ENCODE peak calls at places on chromosomes 5 and 9, in seven cellular contexts. B, G, W, O, C, J and Q are unnamed samples.

GRCh38 chr5:78600656-78601452 is 47.7 kb downstream of the LHFPL2 start:
- DNase-seq in G (no peak), O (no peak), W (no peak), C (no peak), J (peak; percentile 29), B (no peak), Q (no peak)

GRCh38 chr9:34171753-34172535 is 6.9 kb upstream of the UBAP1 start:
- DNase-seq in B (no peak), C (no peak), W (no peak), G (no peak), J (no peak), O (peak; percentile 35), Q (no peak)

GRCh38 chr9:127349483-127350127 is 47.4 kb upstream of the SLC2A8 start:
- DNase-seq in W (no peak), G (no peak), B (no peak), J (no peak), O (no peak), C (peak; percentile 37), Q (no peak)

GRCh38 chr9:85727500-85727899 is 14.3 kb downstream of the AGTPBP1 start:
- DNase-seq in G (no peak), B (no peak), C (no peak), W (no peak), J (no peak), O (no peak), Q (no peak)

GRCh38 chr9:90189306-90189705 is 453.3 kb downstream of the DIRAS2 start:
- DNase-seq in B (no peak), J (no peak), C (no peak), O (no peak), G (no peak), W (no peak), Q (no peak)

GRCh38 chr5:144187699-144188294 is 17.1 kb downstream of the KCTD16 start:
- DNase-seq in J (peak; percentile 97), W (peak; percentile 66), O (peak; percentile 72), B (peak; percentile 80), C (peak; percentile 91), G (no peak), Q (no peak)

GRCh38 chr9:20538956-20539355 is 83.3 kb downstream of the MLLT3 start:
- DNase-seq in W (no peak), O (no peak), G (no peak), J (no peak), B (no peak), C (no peak), Q (no peak)

GRCh38 chr9:91905958-91906585 is 44.0 kb downstream of the ROR2 start:
- DNase-seq in C (no peak), O (peak; percentile 44), J (peak; percentile 19), W (peak; percentile 47), G (no peak), B (no peak), Q (peak; percentile 58)

GRCh38 chr5:157574456-157575095 is 999 bp downstream of the ADAM19 start:
- DNase-seq in C (no peak), O (no peak), J (no peak), W (no peak), G (no peak), B (no peak), Q (no peak)

GRCh38 chr5:80474929-80475328 is 13.0 kb upstream of the FAM151B start:
- DNase-seq in C (no peak), G (no peak), J (no peak), O (no peak), B (no peak), W (no peak), Q (no peak)

GRCh38 chr5:13408616-13409015 is 535.9 kb downstream of the DNAH5 start:
- DNase-seq in O (no peak), J (peak; percentile 46), B (peak; percentile 50), G (no peak), C (no peak), W (no peak), Q (no peak)

GRCh38 chr5:42772265-42772993 is 15.8 kb downstream of the CCDC152 start:
- DNase-seq in J (no peak), G (no peak), C (no peak), W (peak; percentile 57), B (peak; percentile 64), O (no peak), Q (no peak)

GRCh38 chr5:35136386-35136785 is 88.6 kb upstream of the AGXT2 start:
- DNase-seq in J (peak; percentile 95), C (no peak), O (no peak), W (no peak), B (peak; percentile 100), G (no peak), Q (no peak)

GRCh38 chr5:157120102-157120501 is 11.3 kb upstream of the HAVCR2 start:
- DNase-seq in O (no peak), J (no peak), G (no peak), W (no peak), C (no peak), B (no peak), Q (no peak)

GRCh38 chr9:35948901-35949318 is 9.0 kb downstream of the OR2S2 start:
- DNase-seq in J (no peak), W (no peak), B (no peak), C (no peak), G (no peak), O (no peak), Q (peak; percentile 51)

GRCh38 chr5:141707535-141707934 is 25.5 kb upstream of the ARAP3 start:
- DNase-seq in C (no peak), W (no peak), G (no peak), O (no peak), B (no peak), J (no peak), Q (no peak)

GRCh38 chr9:120578614-120579013 is 1.4 kb downstream of the CDK5RAP2 start:
- DNase-seq in C (peak; percentile 82), B (no peak), W (no peak), G (no peak), O (no peak), J (no peak), Q (no peak)

GRCh38 chr5:68762201-68762600 is 331.6 kb upstream of the SLC30A5 start:
- DNase-seq in C (no peak), W (no peak), J (no peak), O (no peak), B (no peak), G (no peak), Q (no peak)

GRCh38 chr9:14316574-14317304 is 2.8 kb upstream of the NFIB start:
- DNase-seq in G (peak; percentile 57), O (no peak), B (no peak), C (no peak), J (no peak), W (no peak), Q (no peak)

GRCh38 chr9:136690104-136690840 is 3.0 kb upstream of the AGPAT2 start:
- DNase-seq in C (peak; percentile 93), W (no peak), O (no peak), B (no peak), G (no peak), J (no peak), Q (peak; percentile 45)

GRCh38 chr5:173091981-173092380 is 35.8 kb downstream of the CREBRF start:
- DNase-seq in J (no peak), O (no peak), B (no peak), C (no peak), W (no peak), G (no peak), Q (no peak)

GRCh38 chr5:56313596-56313995 is 80.5 kb upstream of the ANKRD55 start:
- DNase-seq in W (no peak), B (no peak), G (no peak), C (no peak), O (no peak), J (no peak), Q (no peak)

GRCh38 chr5:1325191-1325741 is 19.6 kb downstream of the CLPTM1L start:
- DNase-seq in W (no peak), J (no peak), C (no peak), G (no peak), O (no peak), B (no peak), Q (no peak)

GRCh38 chr5:53126514-53126913 is 17.0 kb upstream of the MOCS2 start:
- DNase-seq in B (no peak), C (no peak), J (peak; percentile 35), W (no peak), G (no peak), O (no peak), Q (no peak)

GRCh38 chr9:135906291-135907005 is 898 bp downstream of the CAMSAP1 start:
- DNase-seq in C (no peak), O (peak; percentile 36), G (no peak), J (peak; percentile 45), B (no peak), W (peak; percentile 16), Q (no peak)

GRCh38 chr5:18745591-18745987 is 1111.3 kb downstream of the TAF11L14 start:
- DNase-seq in J (peak; percentile 54), B (no peak), O (no peak), W (peak; percentile 51), C (peak; percentile 42), G (no peak), Q (peak; percentile 31)

GRCh38 chr5:62938927-62939326 is 360.3 kb downstream of the LRRC70 start:
- DNase-seq in O (no peak), G (no peak), C (no peak), B (no peak), W (no peak), J (no peak), Q (no peak)

GRCh38 chr5:135826994-135827671 is 7.3 kb upstream of the SLC25A48 start:
- DNase-seq in B (no peak), O (no peak), W (no peak), G (no peak), C (no peak), J (no peak), Q (no peak)